ENCODE peak calls at places on chromosome X, in ten cellular contexts. One of them, this sample, is unnamed.

GRCh38 chrX:29215251-29215650 is 628.0 kb downstream of the IL1RAPL1 start:
- DNase-seq in HepG2: no peak
- DNase-seq in foreskin keratinocyte: peak
- DNase-seq in fibroblast of mammary gland: peak
- DNase-seq in upper lobe of right lung: no peak
- DNase-seq in HFFc6: no peak
- DNase-seq in astrocyte of the cerebellum: no peak
- DNase-seq in coronary artery: no peak
- DNase-seq in MM.1S: no peak
- DNase-seq in AG09309: no peak
- DNase-seq in this sample: no peak

GRCh38 chrX:69158166-69159040 is 6.8 kb downstream of the PJA1 start:
- DNase-seq in HepG2: peak
- DNase-seq in foreskin keratinocyte: peak
- DNase-seq in fibroblast of mammary gland: peak
- DNase-seq in upper lobe of right lung: no peak
- DNase-seq in HFFc6: peak
- DNase-seq in astrocyte of the cerebellum: peak
- DNase-seq in coronary artery: peak
- DNase-seq in MM.1S: no peak
- DNase-seq in AG09309: no peak
- DNase-seq in this sample: peak

GRCh38 chrX:68196939-68197791 is 236.1 kb downstream of the OPHN1 start:
- DNase-seq in HepG2: peak
- DNase-seq in foreskin keratinocyte: no peak
- DNase-seq in fibroblast of mammary gland: peak
- DNase-seq in upper lobe of right lung: no peak
- DNase-seq in HFFc6: peak
- DNase-seq in astrocyte of the cerebellum: peak
- DNase-seq in coronary artery: no peak
- DNase-seq in MM.1S: peak
- DNase-seq in AG09309: no peak
- DNase-seq in this sample: no peak

GRCh38 chrX:47194388-47194787 is 759 bp downstream of the UBA1 start:
- DNase-seq in HepG2: no peak
- DNase-seq in foreskin keratinocyte: no peak
- DNase-seq in fibroblast of mammary gland: no peak
- DNase-seq in upper lobe of right lung: no peak
- DNase-seq in HFFc6: no peak
- DNase-seq in astrocyte of the cerebellum: no peak
- DNase-seq in coronary artery: no peak
- DNase-seq in MM.1S: no peak
- DNase-seq in AG09309: no peak
- DNase-seq in this sample: no peak

GRCh38 chrX:80432441-80432840 is 12.2 kb downstream of the TENT5D start:
- DNase-seq in HepG2: no peak
- DNase-seq in foreskin keratinocyte: no peak
- DNase-seq in fibroblast of mammary gland: no peak
- DNase-seq in upper lobe of right lung: no peak
- DNase-seq in HFFc6: no peak
- DNase-seq in astrocyte of the cerebellum: no peak
- DNase-seq in coronary artery: no peak
- DNase-seq in MM.1S: no peak
- DNase-seq in AG09309: no peak
- DNase-seq in this sample: no peak

GRCh38 chrX:154136627-154137161 is 7.3 kb upstream of the OPN1LW start:
- DNase-seq in HepG2: peak
- DNase-seq in foreskin keratinocyte: no peak
- DNase-seq in fibroblast of mammary gland: peak
- DNase-seq in upper lobe of right lung: peak
- DNase-seq in HFFc6: no peak
- DNase-seq in astrocyte of the cerebellum: no peak
- DNase-seq in coronary artery: no peak
- DNase-seq in MM.1S: peak
- DNase-seq in AG09309: no peak
- DNase-seq in this sample: peak

GRCh38 chrX:84153538-84153937 is 34.5 kb downstream of the RPS6KA6 start:
- DNase-seq in HepG2: no peak
- DNase-seq in foreskin keratinocyte: no peak
- DNase-seq in fibroblast of mammary gland: peak
- DNase-seq in upper lobe of right lung: no peak
- DNase-seq in HFFc6: no peak
- DNase-seq in astrocyte of the cerebellum: no peak
- DNase-seq in coronary artery: no peak
- DNase-seq in MM.1S: no peak
- DNase-seq in AG09309: no peak
- DNase-seq in this sample: no peak

GRCh38 chrX:56729152-56729557 is at the start of gene NBDY:
- DNase-seq in HepG2: no peak
- DNase-seq in foreskin keratinocyte: peak
- DNase-seq in fibroblast of mammary gland: peak
- DNase-seq in upper lobe of right lung: peak
- DNase-seq in HFFc6: peak
- DNase-seq in astrocyte of the cerebellum: no peak
- DNase-seq in coronary artery: no peak
- DNase-seq in MM.1S: peak
- DNase-seq in AG09309: no peak
- DNase-seq in this sample: no peak

GRCh38 chrX:148700021-148700420 is 199.6 kb downstream of the AFF2 start:
- DNase-seq in HepG2: no peak
- DNase-seq in foreskin keratinocyte: no peak
- DNase-seq in fibroblast of mammary gland: no peak
- DNase-seq in upper lobe of right lung: no peak
- DNase-seq in HFFc6: no peak
- DNase-seq in astrocyte of the cerebellum: no peak
- DNase-seq in coronary artery: no peak
- DNase-seq in MM.1S: no peak
- DNase-seq in AG09309: no peak
- DNase-seq in this sample: no peak

GRCh38 chrX:9285342-9285771 is 179.5 kb upstream of the TBL1X start:
- DNase-seq in HepG2: no peak
- DNase-seq in foreskin keratinocyte: no peak
- DNase-seq in fibroblast of mammary gland: no peak
- DNase-seq in upper lobe of right lung: no peak
- DNase-seq in HFFc6: no peak
- DNase-seq in astrocyte of the cerebellum: no peak
- DNase-seq in coronary artery: no peak
- DNase-seq in MM.1S: no peak
- DNase-seq in AG09309: no peak
- DNase-seq in this sample: no peak

GRCh38 chrX:39995457-39995856 is 102.3 kb downstream of the BCOR start:
- DNase-seq in HepG2: no peak
- DNase-seq in foreskin keratinocyte: no peak
- DNase-seq in fibroblast of mammary gland: no peak
- DNase-seq in upper lobe of right lung: no peak
- DNase-seq in HFFc6: no peak
- DNase-seq in astrocyte of the cerebellum: no peak
- DNase-seq in coronary artery: no peak
- DNase-seq in MM.1S: no peak
- DNase-seq in AG09309: no peak
- DNase-seq in this sample: no peak

GRCh38 chrX:139126493-139126892 is 404.0 kb upstream of the F9 start:
- DNase-seq in HepG2: peak
- DNase-seq in foreskin keratinocyte: no peak
- DNase-seq in fibroblast of mammary gland: peak
- DNase-seq in upper lobe of right lung: no peak
- DNase-seq in HFFc6: no peak
- DNase-seq in astrocyte of the cerebellum: no peak
- DNase-seq in coronary artery: no peak
- DNase-seq in MM.1S: peak
- DNase-seq in AG09309: no peak
- DNase-seq in this sample: no peak

GRCh38 chrX:48936429-48937064 is 17.7 kb upstream of the PIM2 start:
- DNase-seq in HepG2: no peak
- DNase-seq in foreskin keratinocyte: no peak
- DNase-seq in fibroblast of mammary gland: no peak
- DNase-seq in upper lobe of right lung: no peak
- DNase-seq in HFFc6: no peak
- DNase-seq in astrocyte of the cerebellum: no peak
- DNase-seq in coronary artery: no peak
- DNase-seq in MM.1S: no peak
- DNase-seq in AG09309: no peak
- DNase-seq in this sample: no peak

GRCh38 chrX:11953615-11954014 is 184.7 kb upstream of the FRMPD4 start:
- DNase-seq in HepG2: no peak
- DNase-seq in foreskin keratinocyte: peak
- DNase-seq in fibroblast of mammary gland: peak
- DNase-seq in upper lobe of right lung: no peak
- DNase-seq in HFFc6: peak
- DNase-seq in astrocyte of the cerebellum: peak
- DNase-seq in coronary artery: no peak
- DNase-seq in MM.1S: no peak
- DNase-seq in AG09309: peak
- DNase-seq in this sample: no peak

GRCh38 chrX:114997779-114998178 is 19.6 kb downstream of the IL13RA2 start:
- DNase-seq in HepG2: no peak
- DNase-seq in foreskin keratinocyte: no peak
- DNase-seq in fibroblast of mammary gland: no peak
- DNase-seq in upper lobe of right lung: no peak
- DNase-seq in HFFc6: no peak
- DNase-seq in astrocyte of the cerebellum: no peak
- DNase-seq in coronary artery: no peak
- DNase-seq in MM.1S: no peak
- DNase-seq in AG09309: no peak
- DNase-seq in this sample: no peak

GRCh38 chrX:132791725-132792124 is 166.7 kb downstream of the HS6ST2 start:
- DNase-seq in HepG2: no peak
- DNase-seq in foreskin keratinocyte: no peak
- DNase-seq in fibroblast of mammary gland: no peak
- DNase-seq in upper lobe of right lung: no peak
- DNase-seq in HFFc6: no peak
- DNase-seq in astrocyte of the cerebellum: no peak
- DNase-seq in coronary artery: no peak
- DNase-seq in MM.1S: no peak
- DNase-seq in AG09309: no peak
- DNase-seq in this sample: no peak

GRCh38 chrX:24718771-24719170 is 25.1 kb downstream of the POLA1 start:
- DNase-seq in HepG2: no peak
- DNase-seq in foreskin keratinocyte: no peak
- DNase-seq in fibroblast of mammary gland: no peak
- DNase-seq in upper lobe of right lung: no peak
- DNase-seq in HFFc6: no peak
- DNase-seq in astrocyte of the cerebellum: no peak
- DNase-seq in coronary artery: no peak
- DNase-seq in MM.1S: no peak
- DNase-seq in AG09309: no peak
- DNase-seq in this sample: no peak
- TF ChIP-seq CTCF in HepG2: no peak
- TF ChIP-seq CTCF in foreskin keratinocyte: no peak
- TF ChIP-seq CTCF in fibroblast of mammary gland: no peak
- TF ChIP-seq CTCF in upper lobe of right lung: no peak
- TF ChIP-seq CTCF in HFFc6: no peak
- TF ChIP-seq CTCF in astrocyte of the cerebellum: no peak
- TF ChIP-seq CTCF in coronary artery: no peak
- TF ChIP-seq CTCF in MM.1S: no peak
- TF ChIP-seq CTCF in AG09309: no peak
- TF ChIP-seq CTCF in this sample: no peak

GRCh38 chrX:106170318-106170717 is 2.2 kb downstream of the PWWP3B start:
- DNase-seq in HepG2: no peak
- DNase-seq in foreskin keratinocyte: no peak
- DNase-seq in fibroblast of mammary gland: peak
- DNase-seq in upper lobe of right lung: no peak
- DNase-seq in HFFc6: no peak
- DNase-seq in astrocyte of the cerebellum: peak
- DNase-seq in coronary artery: no peak
- DNase-seq in MM.1S: peak
- DNase-seq in AG09309: no peak
- DNase-seq in this sample: no peak
- TF ChIP-seq CTCF in HepG2: peak
- TF ChIP-seq CTCF in foreskin keratinocyte: peak
- TF ChIP-seq CTCF in fibroblast of mammary gland: peak
- TF ChIP-seq CTCF in upper lobe of right lung: peak
- TF ChIP-seq CTCF in HFFc6: peak
- TF ChIP-seq CTCF in astrocyte of the cerebellum: peak
- TF ChIP-seq CTCF in coronary artery: no peak
- TF ChIP-seq CTCF in MM.1S: peak
- TF ChIP-seq CTCF in AG09309: peak
- TF ChIP-seq CTCF in this sample: peak

GRCh38 chrX:17005712-17006372 is 59.4 kb downstream of the REPS2 start:
- DNase-seq in HepG2: no peak
- DNase-seq in foreskin keratinocyte: no peak
- DNase-seq in fibroblast of mammary gland: peak
- DNase-seq in upper lobe of right lung: no peak
- DNase-seq in HFFc6: no peak
- DNase-seq in astrocyte of the cerebellum: no peak
- DNase-seq in coronary artery: no peak
- DNase-seq in MM.1S: no peak
- DNase-seq in AG09309: no peak
- DNase-seq in this sample: no peak

GRCh38 chrX:17009856-17010650 is 63.6 kb downstream of the REPS2 start:
- DNase-seq in HepG2: no peak
- DNase-seq in foreskin keratinocyte: no peak
- DNase-seq in fibroblast of mammary gland: no peak
- DNase-seq in upper lobe of right lung: no peak
- DNase-seq in HFFc6: no peak
- DNase-seq in astrocyte of the cerebellum: no peak
- DNase-seq in coronary artery: no peak
- DNase-seq in MM.1S: no peak
- DNase-seq in AG09309: no peak
- DNase-seq in this sample: no peak

DNA sequence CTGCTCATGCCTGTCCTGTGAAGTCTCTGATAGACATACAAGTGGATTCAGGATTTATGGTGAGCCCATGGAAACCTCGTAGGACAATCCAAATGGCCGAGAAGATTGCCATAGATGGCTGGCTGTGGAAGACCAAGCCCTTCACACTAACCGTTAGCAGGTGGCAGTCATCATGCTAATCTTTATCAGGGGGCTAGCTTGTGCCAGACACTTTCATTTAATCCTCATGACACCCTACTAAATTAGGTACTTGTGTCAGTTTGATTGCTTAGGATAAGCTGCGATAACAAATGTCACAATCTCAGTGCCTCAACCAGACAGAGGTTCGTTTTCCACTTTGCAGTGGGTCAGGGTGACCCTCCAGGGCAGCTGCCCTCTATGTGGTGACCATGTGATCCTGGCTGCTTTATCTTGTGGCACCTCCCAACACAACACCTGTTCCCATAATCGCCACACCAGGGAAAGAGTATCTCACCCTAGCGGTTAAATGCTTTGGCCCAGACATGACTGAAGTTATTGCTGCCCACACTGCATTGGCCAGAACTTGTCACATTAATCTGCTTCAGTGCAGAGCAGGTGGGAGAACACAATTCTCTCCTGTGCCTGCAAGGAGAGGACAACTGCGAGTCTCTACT is 60.8 kb downstream of the REPS2 start:
- DNase-seq in HepG2: peak
- DNase-seq in foreskin keratinocyte: no peak
- DNase-seq in fibroblast of mammary gland: peak
- DNase-seq in upper lobe of right lung: no peak
- DNase-seq in HFFc6: no peak
- DNase-seq in astrocyte of the cerebellum: no peak
- DNase-seq in coronary artery: no peak
- DNase-seq in MM.1S: no peak
- DNase-seq in AG09309: no peak
- DNase-seq in this sample: no peak
- TF ChIP-seq CTCF in HepG2: peak
- TF ChIP-seq CTCF in foreskin keratinocyte: peak
- TF ChIP-seq CTCF in fibroblast of mammary gland: peak
- TF ChIP-seq CTCF in upper lobe of right lung: peak
- TF ChIP-seq CTCF in HFFc6: peak
- TF ChIP-seq CTCF in astrocyte of the cerebellum: peak
- TF ChIP-seq CTCF in coronary artery: no peak
- TF ChIP-seq CTCF in MM.1S: peak
- TF ChIP-seq CTCF in AG09309: peak
- TF ChIP-seq CTCF in this sample: peak

GRCh38 chrX:15127010-15127409 is 142.9 kb downstream of the ASB9 start:
- DNase-seq in HepG2: no peak
- DNase-seq in foreskin keratinocyte: no peak
- DNase-seq in fibroblast of mammary gland: no peak
- DNase-seq in upper lobe of right lung: no peak
- DNase-seq in HFFc6: no peak
- DNase-seq in astrocyte of the cerebellum: no peak
- DNase-seq in coronary artery: no peak
- DNase-seq in MM.1S: no peak
- DNase-seq in AG09309: no peak
- DNase-seq in this sample: no peak
- TF ChIP-seq CTCF in HepG2: no peak
- TF ChIP-seq CTCF in foreskin keratinocyte: peak
- TF ChIP-seq CTCF in fibroblast of mammary gland: peak
- TF ChIP-seq CTCF in upper lobe of right lung: no peak
- TF ChIP-seq CTCF in HFFc6: peak
- TF ChIP-seq CTCF in astrocyte of the cerebellum: peak
- TF ChIP-seq CTCF in coronary artery: no peak
- TF ChIP-seq CTCF in MM.1S: no peak
- TF ChIP-seq CTCF in AG09309: peak
- TF ChIP-seq CTCF in this sample: no peak